ENCODE peak calls at places on chromosomes 6 and 20, in four cellular contexts. J is K562, U is GM12878, G is HL-60. M is an unnamed sample.

GRCh38 chr20:44780226-44780625 is 30.1 kb downstream of the RIMS4 start:
- DNase-seq in J (peak), U (no peak), G (no peak), M (no peak)

GRCh38 chr20:34560614-34561013 is 2.1 kb downstream of the MAP1LC3A start:
- DNase-seq in J (no peak), U (no peak), G (no peak), M (no peak)

GRCh38 chr20:38373898-38374297 is 27.6 kb downstream of the LBP start:
- DNase-seq in J (no peak), U (no peak), G (no peak), M (no peak)

GRCh38 chr6:357791-358341 is 33.7 kb upstream of the IRF4 start:
- DNase-seq in J (no peak), U (no peak), G (no peak), M (no peak)

GRCh38 chr6:51025082-51025777 is 206.6 kb downstream of the TFAP2B start:
- DNase-seq in J (peak), U (no peak), G (no peak), M (no peak)

GRCh38 chr6:20217476-20217855 is 5.2 kb upstream of the MBOAT1 start:
- DNase-seq in J (no peak), U (no peak), G (no peak), M (no peak)

GRCh38 chr6:46254946-46255345 is 84.2 kb upstream of the ENPP5 start:
- DNase-seq in J (no peak), U (no peak), G (no peak), M (no peak)

GRCh38 chr20:49928411-49929141 is 7.6 kb upstream of the RNF114 start:
- DNase-seq in J (peak), U (no peak), G (peak), M (peak)

GRCh38 chr6:144062757-144063156 is 32.6 kb downstream of the SF3B5 start:
- DNase-seq in J (no peak), U (no peak), G (no peak), M (no peak)

GRCh38 chr6:125046107-125046925 is 84.1 kb downstream of the RNF217 start:
- DNase-seq in J (peak), U (no peak), G (no peak), M (no peak)

GRCh38 chr6:142944126-142945066 is 580 bp downstream of the HIVEP2 start:
- DNase-seq in J (peak), U (no peak), G (peak), M (peak)

GRCh38 chr6:111487656-111488055 is 4.6 kb upstream of the REV3L start:
- DNase-seq in J (no peak), U (peak), G (peak), M (no peak)

GRCh38 chr20:36334281-36335075 is 28.3 kb downstream of the DLGAP4 start:
- DNase-seq in J (no peak), U (no peak), G (no peak), M (no peak)

GRCh38 chr6:33815854-33816253 is 12.1 kb upstream of the MLN start:
- DNase-seq in J (peak), U (no peak), G (no peak), M (peak)

GRCh38 chr20:22341508-22341907 is 242.9 kb downstream of the FOXA2 start:
- DNase-seq in J (peak), U (no peak), G (no peak), M (no peak)

GRCh38 chr6:10409160-10409765 is 5.6 kb downstream of the TFAP2A start:
- DNase-seq in J (no peak), U (no peak), G (no peak), M (no peak)

GRCh38 chr20:58713801-58714339 is 21.3 kb downstream of the NPEPL1 start:
- DNase-seq in J (no peak), U (no peak), G (no peak), M (peak)

GRCh38 chr6:169972736-169973135 is 221.3 kb downstream of the ERMARD start:
- DNase-seq in J (no peak), U (no peak), G (no peak), M (no peak)

GRCh38 chr6:108560463-108561308 is at the start of gene FOXO3:
- DNase-seq in J (peak), U (no peak), G (peak), M (peak)

GRCh38 chr6:41182069-41183034 is 18.6 kb downstream of the TREML2 start:
- DNase-seq in J (peak), U (no peak), G (peak), M (no peak)

GRCh38 chr20:59673288-59673997 is 69.1 kb downstream of the PHACTR3 start:
- DNase-seq in J (no peak), U (no peak), G (no peak), M (no peak)

GRCh38 chr6:18101271-18101670 is 21.2 kb downstream of the NHLRC1 start:
- DNase-seq in J (no peak), U (no peak), G (no peak), M (no peak)

GRCh38 chr20:36644032-36644712 is 1.8 kb downstream of the SLA2 start:
- DNase-seq in J (no peak), U (no peak), G (no peak), M (no peak)

GRCh38 chr20:42549496-42549895 is 640.2 kb downstream of the PTPRT start:
- DNase-seq in J (no peak), U (no peak), G (no peak), M (no peak)

GRCh38 chr6:56999049-56999448 is 44.1 kb downstream of the BEND6 start:
- DNase-seq in J (no peak), U (no peak), G (no peak), M (no peak)

GRCh38 chr6:16947461-16948159 is 154.2 kb upstream of the STMND1 start:
- DNase-seq in J (peak), U (no peak), G (no peak), M (no peak)

GRCh38 chr6:132483779-132484679 is 28.9 kb downstream of the STX7 start:
- DNase-seq in J (peak), U (peak), G (peak), M (no peak)

GRCh38 chr6:135673671-135674309 is 176.2 kb upstream of the AHI1 start:
- DNase-seq in J (no peak), U (no peak), G (no peak), M (no peak)

GRCh38 chr6:28769626-28770402 is 154.0 kb downstream of the TRIM27 start:
- DNase-seq in J (peak), U (no peak), G (no peak), M (no peak)

DNA sequence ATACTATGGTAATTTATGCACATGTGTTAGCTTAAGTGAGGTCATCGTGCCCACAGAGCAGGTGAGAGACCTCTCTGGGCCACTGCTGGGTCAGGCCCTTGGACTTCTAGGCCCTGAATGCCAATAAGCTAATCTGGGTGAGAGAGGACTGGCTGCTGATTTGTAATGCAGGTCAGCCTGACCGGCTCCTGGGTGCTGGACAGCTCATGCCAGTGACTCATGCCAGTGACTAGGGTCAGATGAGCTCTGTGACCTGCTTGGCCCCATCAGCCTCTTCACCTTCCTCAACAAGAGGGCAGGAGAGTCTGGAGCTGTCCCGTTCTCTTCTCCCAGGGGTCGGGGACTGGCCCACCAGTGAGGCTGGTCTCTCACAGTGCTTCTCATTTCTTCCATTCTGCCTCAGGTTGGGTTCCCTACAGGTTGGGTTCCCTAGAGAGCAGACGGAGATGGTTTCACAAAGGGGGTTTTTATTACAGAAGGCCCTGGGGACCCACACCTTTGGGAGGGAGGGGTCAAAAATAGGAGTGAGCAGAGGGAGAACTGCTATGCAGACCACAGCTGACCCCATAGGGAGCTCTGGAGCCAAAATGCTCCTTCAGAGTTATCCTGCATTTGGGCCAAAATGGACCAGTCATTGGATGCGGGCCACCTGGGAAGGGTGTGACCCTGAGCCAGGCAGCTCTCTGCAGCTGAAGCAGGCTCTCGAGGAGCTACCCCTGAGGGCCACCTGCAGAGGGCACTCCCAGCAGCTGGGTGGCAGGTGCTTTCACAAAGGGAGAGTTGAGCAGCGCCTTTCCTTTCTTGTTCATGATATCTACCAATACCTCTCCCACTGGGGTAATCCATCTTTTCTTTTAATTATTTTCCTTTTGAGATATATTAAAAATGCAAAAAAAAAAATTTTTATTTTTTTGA is 2.2 kb upstream of the OXT start:
- DNase-seq in J (peak), U (no peak), G (peak), M (no peak)
- TF ChIP-seq SPI1 in J (no peak), U (no peak), G (no peak), M (no peak)

GRCh38 chr6:31829633-31830492 is 2.3 kb downstream of the HSPA1B start:
- DNase-seq in J (peak), U (no peak), G (no peak), M (no peak)

GRCh38 chr6:31834704-31835375 is 7.3 kb downstream of the HSPA1B start:
- DNase-seq in J (peak), U (no peak), G (peak), M (peak)

GRCh38 chr6:31827286-31828079 is at the start of gene HSPA1B:
- DNase-seq in J (peak), U (peak), G (peak), M (peak)

GRCh38 chr6:31834367-31834703 is 6.8 kb downstream of the HSPA1B start:
- DNase-seq in J (peak), U (peak), G (peak), M (peak)

GRCh38 chr6:31831350-31832215 is 4.0 kb downstream of the HSPA1B start:
- DNase-seq in J (peak), U (no peak), G (peak), M (no peak)
- TF ChIP-seq POLR2AphosphoS5 in J (peak), U (no peak), G (no peak), M (no peak)

DNA sequence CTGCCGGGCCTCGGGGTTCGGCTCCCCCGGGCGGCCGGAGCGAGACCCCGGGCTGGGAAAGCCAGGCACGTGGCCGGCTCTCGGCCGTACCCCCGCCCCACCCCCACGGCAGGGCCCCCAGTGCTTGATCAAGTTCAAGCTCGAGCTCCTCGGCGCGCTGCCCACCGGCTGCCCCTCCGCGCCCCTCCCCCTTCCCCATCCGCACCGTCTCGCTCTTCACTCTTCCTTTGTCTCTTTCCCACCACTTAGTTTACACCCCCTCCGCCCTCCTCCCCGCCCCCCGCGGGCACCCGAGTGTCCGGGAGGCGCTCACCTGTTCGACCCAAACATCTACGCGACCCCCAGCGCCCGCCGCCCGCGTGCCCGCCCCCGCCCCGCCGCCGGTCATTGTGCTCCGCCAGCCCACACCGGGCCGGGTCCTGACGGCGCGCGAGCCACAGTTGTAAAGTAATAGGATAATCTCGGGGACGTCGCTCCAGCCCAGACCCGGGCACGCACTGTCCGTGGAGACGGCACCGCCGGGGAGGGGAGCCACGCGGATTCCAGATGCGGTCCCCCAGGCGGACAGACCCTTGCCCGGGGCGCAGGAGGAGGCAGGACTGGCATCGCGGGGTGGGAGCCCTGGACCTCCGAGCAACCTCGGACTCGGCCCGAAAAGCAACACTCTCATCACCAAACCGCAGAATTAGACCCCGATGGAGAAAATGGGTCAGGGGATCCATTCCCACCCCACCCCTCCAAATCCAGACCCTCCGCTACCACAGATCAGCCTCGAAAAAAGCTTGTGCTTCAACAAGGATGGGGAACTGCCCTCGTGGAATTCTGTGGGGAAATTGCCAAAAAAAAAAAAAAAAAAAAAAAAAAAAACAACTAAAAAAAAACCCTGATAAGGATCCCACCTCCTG is 100.7 kb downstream of the NOL4L start:
- DNase-seq in J (no peak), U (no peak), G (peak), M (peak)
- TF ChIP-seq SPI1 in J (no peak), U (no peak), G (no peak), M (no peak)

DNA sequence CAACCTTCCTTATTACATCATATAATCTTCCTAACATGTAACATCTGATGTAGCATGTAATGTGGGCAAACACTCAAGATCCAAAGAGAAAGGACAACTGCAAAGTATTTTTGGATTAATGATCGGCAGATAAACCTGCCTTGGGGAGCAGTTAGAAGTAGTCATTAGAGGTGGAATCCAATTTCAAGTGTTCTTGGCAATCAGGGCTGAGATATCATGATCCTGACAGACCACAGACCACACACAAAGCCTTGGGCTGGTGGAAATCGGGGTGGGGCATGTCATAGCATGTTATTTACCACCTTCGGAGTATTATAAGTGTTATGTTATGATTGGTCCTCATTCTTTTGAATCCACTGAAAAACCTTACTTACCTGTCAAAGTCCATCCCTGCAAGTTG is 16.3 kb downstream of the NCOA5 start:
- DNase-seq in J (no peak), U (no peak), G (no peak), M (no peak)
- TF ChIP-seq POLR2AphosphoS5 in J (no peak), U (no peak), G (no peak), M (peak)

M was measured in GM12891.